ENCODE peak calls at places on chromosomes 7 and 10, in seven cellular contexts. D is lower leg skin, U is OCI-LY7, C is neural progenitor cell, W is suprapubic skin, R is HCT116, S is heart left ventricle. Q is an unnamed sample.

GRCh38 chr7:138243430-138243829 is 167.2 kb downstream of the AKR1D1 start:
- DNase-seq in D (no peak), U (no peak), C (peak; percentile 95), W (no peak), R (no peak), S (no peak), Q (no peak)

GRCh38 chr10:119339099-119339498 is 131.7 kb downstream of the GRK5 start:
- DNase-seq in D (no peak), U (no peak), C (no peak), W (no peak), R (no peak), S (peak; percentile 10), Q (no peak)

GRCh38 chr7:143383642-143383957 is 2.5 kb downstream of the ZYX start:
- DNase-seq in D (peak; percentile 80), U (no peak), C (no peak), W (no peak), R (no peak), S (no peak), Q (no peak)

GRCh38 chr10:20185116-20185515 is 368.9 kb downstream of the PLXDC2 start:
- DNase-seq in D (no peak), U (no peak), C (peak; percentile 29), W (no peak), R (no peak), S (no peak), Q (no peak)

GRCh38 chr7:91941450-91941849 is 788 bp downstream of the AKAP9 start:
- DNase-seq in D (no peak), U (peak; percentile 68), C (peak; percentile 60), W (no peak), R (no peak), S (peak; percentile 77), Q (peak; percentile 71)

GRCh38 chr7:130149575-130150139 is 55.5 kb downstream of the TMEM209 start:
- DNase-seq in D (peak; percentile 70), U (peak; percentile 31), C (no peak), W (no peak), R (no peak), S (no peak), Q (peak; percentile 68)

GRCh38 chr7:28776463-28777157 is 181.5 kb downstream of the TRIL start:
- DNase-seq in D (no peak), U (no peak), C (no peak), W (no peak), R (no peak), S (no peak), Q (no peak)

GRCh38 chr7:88692493-88692892 is 67.0 kb upstream of the ZNF804B start:
- DNase-seq in D (no peak), U (no peak), C (no peak), W (no peak), R (no peak), S (no peak), Q (no peak)

GRCh38 chr7:147496209-147496608 is 1094.4 kb upstream of the C7orf33 start:
- DNase-seq in D (no peak), U (no peak), C (no peak), W (no peak), R (no peak), S (no peak), Q (no peak)

GRCh38 chr7:47600199-47601118 is 18.5 kb upstream of the TNS3 start:
- DNase-seq in D (no peak), U (peak; percentile 23), C (no peak), W (no peak), R (no peak), S (no peak), Q (no peak)

GRCh38 chr10:8975535-8975934 is 921.0 kb downstream of the GATA3 start:
- DNase-seq in D (no peak), U (no peak), C (no peak), W (no peak), R (no peak), S (no peak), Q (no peak)

GRCh38 chr10:98030991-98031431 is 590 bp upstream of the CRTAC1 start:
- DNase-seq in D (no peak), U (no peak), C (peak; percentile 73), W (no peak), R (no peak), S (no peak), Q (no peak)

GRCh38 chr10:3825862-3826351 is 40.9 kb upstream of the KLF6 start:
- DNase-seq in D (no peak), U (no peak), C (no peak), W (no peak), R (no peak), S (peak; percentile 71), Q (no peak)

GRCh38 chr10:14035506-14035905 is 295.2 kb downstream of the FRMD4A start:
- DNase-seq in D (no peak), U (no peak), C (no peak), W (no peak), R (no peak), S (no peak), Q (no peak)

GRCh38 chr7:92685146-92686042 is 95.2 kb upstream of the FAM133B start:
- DNase-seq in D (no peak), U (no peak), C (peak; percentile 14), W (no peak), R (no peak), S (no peak), Q (no peak)

GRCh38 chr7:90594791-90595317 is 1.3 kb upstream of the CDK14 start:
- DNase-seq in D (no peak), U (no peak), C (peak; percentile 54), W (no peak), R (no peak), S (peak; percentile 65), Q (no peak)

GRCh38 chr10:8044331-8044907 is 10.1 kb upstream of the GATA3 start:
- DNase-seq in D (no peak), U (no peak), C (peak; percentile 10), W (no peak), R (no peak), S (no peak), Q (no peak)

GRCh38 chr10:124212702-124213101 is 119.3 kb upstream of the CHST15 start:
- DNase-seq in D (peak; percentile 72), U (no peak), C (no peak), W (no peak), R (no peak), S (no peak), Q (no peak)

GRCh38 chr10:91198781-91199180 is 21.7 kb upstream of the PCGF5 start:
- DNase-seq in D (no peak), U (peak; percentile 49), C (no peak), W (no peak), R (no peak), S (no peak), Q (peak; percentile 77)

GRCh38 chr7:103113164-103113563 is 35.7 kb downstream of the NAPEPLD start:
- DNase-seq in D (no peak), U (no peak), C (no peak), W (no peak), R (peak; percentile 60), S (no peak), Q (no peak)

GRCh38 chr7:99011706-99012404 is 132.1 kb downstream of the SMURF1 start:
- DNase-seq in D (peak; percentile 78), U (no peak), C (no peak), W (peak; percentile 48), R (no peak), S (no peak), Q (no peak)

GRCh38 chr10:93816123-93816747 is 58.5 kb downstream of the LGI1 start:
- DNase-seq in D (peak; percentile 86), U (peak; percentile 13), C (peak; percentile 85), W (peak; percentile 63), R (peak; percentile 60), S (peak; percentile 44), Q (peak; percentile 44)

GRCh38 chr7:69250958-69251357 is 347.3 kb upstream of the AUTS2 start:
- DNase-seq in D (no peak), U (no peak), C (no peak), W (no peak), R (no peak), S (no peak), Q (no peak)

GRCh38 chr10:32983333-32983909 is 25.4 kb upstream of the ITGB1 start:
- DNase-seq in D (no peak), U (no peak), C (no peak), W (no peak), R (peak; percentile 84), S (no peak), Q (no peak)
- H3K4me3 ChIP-seq in D (no peak overlapping the region), U (no peak overlapping the region), C (no peak overlapping the region), W (no peak overlapping the region), R (peak overlapping the region; percentile 8), S (no peak overlapping the region), Q (no peak overlapping the region)

DNA sequence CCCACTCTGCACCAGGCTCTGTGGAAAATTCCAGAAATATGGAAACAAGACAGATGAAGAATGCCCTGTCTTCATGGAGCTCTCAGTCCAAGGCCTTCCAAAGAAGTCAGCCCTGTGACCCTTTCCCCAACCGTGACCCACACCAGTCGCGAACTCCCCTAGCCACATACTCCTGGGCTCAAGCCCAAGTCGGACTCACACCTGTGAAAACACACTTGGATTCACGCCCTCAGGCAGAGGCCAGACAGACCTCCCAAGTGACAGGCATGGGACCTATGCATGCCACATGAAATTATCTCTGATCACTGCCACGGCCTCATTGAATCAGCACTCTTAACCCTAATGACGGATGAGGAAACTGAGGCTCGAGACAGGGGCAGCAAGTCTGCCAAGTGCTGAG is 42.5 kb downstream of the ZCCHC24 start:
- DNase-seq in D (no peak), U (no peak), C (no peak), W (no peak), R (no peak), S (peak; percentile 21), Q (no peak)
- H3K4me3 ChIP-seq in D (no peak overlapping the region), U (no peak overlapping the region), C (no peak overlapping the region), W (no peak overlapping the region), R (no peak overlapping the region), S (no peak overlapping the region), Q (no peak overlapping the region)

DNA sequence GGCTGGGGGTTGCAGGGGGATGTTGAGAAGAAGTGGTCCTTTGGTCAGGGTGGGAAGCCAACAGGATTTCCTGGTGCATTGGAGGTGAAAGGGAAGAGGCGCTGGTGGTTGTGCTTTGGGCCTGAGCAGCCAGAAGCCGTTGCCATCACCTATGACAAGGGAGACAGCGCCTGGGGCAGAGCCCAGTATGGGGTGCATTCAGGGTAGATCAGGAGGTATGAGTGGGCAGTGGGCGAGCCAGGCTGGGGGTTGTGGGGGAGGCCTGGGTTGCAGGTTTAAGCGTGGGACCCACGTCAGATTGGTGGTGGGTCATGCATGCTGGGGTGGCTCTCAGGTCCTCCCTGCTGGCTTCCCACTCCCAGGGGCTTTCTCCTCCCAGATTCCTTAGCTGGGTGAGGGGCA is 6.3 kb upstream of the PILRB start:
- DNase-seq in D (no peak), U (no peak), C (no peak), W (peak; percentile 55), R (no peak), S (no peak), Q (no peak)
- H3K4me3 ChIP-seq in D (no peak overlapping the region), U (no peak overlapping the region), C (no peak overlapping the region), W (no peak overlapping the region), R (no peak overlapping the region), S (no peak overlapping the region), Q (no peak overlapping the region)

DNA sequence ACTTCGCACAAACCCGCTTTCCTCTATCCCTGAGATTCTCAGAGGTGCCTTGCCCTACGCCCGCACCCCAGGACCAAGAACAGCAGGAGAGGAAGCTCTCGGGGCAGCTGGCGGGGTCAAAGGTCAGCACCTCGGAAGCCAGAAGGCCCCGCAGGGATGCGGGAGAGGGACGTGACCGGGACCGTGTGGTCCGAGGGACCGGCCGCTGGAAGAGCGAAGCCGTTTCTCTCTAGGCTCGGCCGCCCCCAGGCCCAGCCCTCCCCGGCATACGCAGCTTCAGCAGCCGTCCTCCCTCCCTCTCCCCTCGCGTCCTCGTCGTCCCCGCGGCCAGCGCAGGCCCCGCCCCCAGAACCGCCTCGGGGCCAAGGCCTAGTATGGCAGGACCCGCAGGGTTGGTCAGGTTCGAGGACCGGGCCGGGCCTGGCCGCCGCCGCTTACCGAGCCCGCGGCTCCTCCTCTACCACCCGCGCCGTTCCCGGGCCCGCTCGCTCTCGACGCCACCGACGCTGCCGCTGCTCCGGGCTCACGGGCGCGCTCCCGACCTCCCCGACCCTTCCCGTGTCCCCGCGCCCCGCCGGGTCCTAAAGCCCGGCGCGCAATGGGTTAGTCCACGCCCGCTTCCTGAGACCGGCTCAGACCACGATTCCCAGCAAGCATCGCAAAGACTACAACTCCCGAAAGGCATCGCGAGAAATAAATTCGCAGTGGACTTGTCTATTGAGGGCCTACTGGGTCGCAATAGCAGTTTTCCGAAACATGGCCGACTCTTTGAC is at the start of gene ARMH3:
- DNase-seq in D (peak; percentile 97), U (peak; percentile 98), C (peak; percentile 98), W (peak; percentile 94), R (peak; percentile 99), S (peak; percentile 96), Q (peak; percentile 98)
- H3K4me3 ChIP-seq in D (peak within 1 kb of the TSS; percentile 46), U (peak within 1 kb of the TSS; percentile 86), C (peak within 1 kb of the TSS; percentile 81), W (peak within 1 kb of the TSS; percentile 71), R (peak within 1 kb of the TSS; percentile 77), S (peak within 1 kb of the TSS; percentile 97), Q (peak within 1 kb of the TSS; percentile 98)